ENCODE peak calls at places on chromosomes 7 and 10, in nine cellular contexts. Q, K, F, U, N, S, X, M and Y are unnamed samples.

GRCh38 chr10:131391991-131392390 is 80.5 kb upstream of the TCERG1L start:
- DNase-seq in Q (no peak), K (no peak), F (no peak), U (no peak), N (no peak), S (no peak), X (no peak), M (no peak), Y (no peak)

GRCh38 chr7:99267530-99268360 is 4.9 kb upstream of the MYH16 start:
- DNase-seq in Q (peak; percentile 69), K (no peak), F (no peak), U (peak; percentile 47), N (no peak), S (peak; percentile 81), X (peak; percentile 46), M (peak; percentile 27), Y (peak; percentile 94)

GRCh38 chr10:93165367-93165766 is 91.7 kb downstream of the CYP26A1 start:
- DNase-seq in Q (no peak), K (no peak), F (no peak), U (no peak), N (no peak), S (no peak), X (peak; percentile 46), M (no peak), Y (no peak)

GRCh38 chr10:123996302-123996701 is 97.1 kb downstream of the CHST15 start:
- DNase-seq in Q (no peak), K (no peak), F (no peak), U (no peak), N (no peak), S (no peak), X (no peak), M (peak; percentile 9), Y (no peak)

GRCh38 chr7:23373151-23374004 is 74.2 kb downstream of the MALSU1 start:
- DNase-seq in Q (no peak), K (peak; percentile 52), F (no peak), U (no peak), N (peak; percentile 59), S (no peak), X (no peak), M (no peak), Y (peak; percentile 73)

GRCh38 chr7:486216-486743 is 33.4 kb downstream of the PDGFA start:
- DNase-seq in Q (no peak), K (no peak), F (peak; percentile 8), U (no peak), N (no peak), S (no peak), X (no peak), M (no peak), Y (no peak)

GRCh38 chr7:121557034-121557892 is 161.2 kb upstream of the FAM3C start:
- DNase-seq in Q (no peak), K (no peak), F (no peak), U (no peak), N (no peak), S (no peak), X (no peak), M (no peak), Y (no peak)

GRCh38 chr10:34792881-34793280 is 22.2 kb downstream of the PARD3 start:
- DNase-seq in Q (no peak), K (no peak), F (no peak), U (no peak), N (no peak), S (no peak), X (no peak), M (no peak), Y (no peak)

GRCh38 chr7:41503438-41503837 is 199.5 kb downstream of the INHBA start:
- DNase-seq in Q (no peak), K (no peak), F (no peak), U (no peak), N (no peak), S (no peak), X (no peak), M (no peak), Y (peak; percentile 69)

GRCh38 chr7:121605297-121605640 is 209.2 kb upstream of the FAM3C start:
- DNase-seq in Q (no peak), K (peak; percentile 29), F (no peak), U (no peak), N (no peak), S (no peak), X (no peak), M (no peak), Y (peak; percentile 6)

GRCh38 chr10:91034494-91035157 is 113.7 kb upstream of the ANKRD1 start:
- DNase-seq in Q (peak; percentile 63), K (no peak), F (peak; percentile 81), U (no peak), N (no peak), S (no peak), X (peak; percentile 13), M (peak; percentile 62), Y (peak; percentile 19)

GRCh38 chr10:30591249-30591670 is 38.3 kb downstream of the LYZL2 start:
- DNase-seq in Q (peak; percentile 46), K (peak; percentile 72), F (no peak), U (peak; percentile 11), N (peak; percentile 37), S (peak; percentile 67), X (peak; percentile 41), M (peak; percentile 45), Y (peak; percentile 53)

GRCh38 chr7:91953618-91954017 is 13.0 kb downstream of the AKAP9 start:
- DNase-seq in Q (no peak), K (peak; percentile 95), F (no peak), U (no peak), N (no peak), S (peak; percentile 22), X (no peak), M (no peak), Y (peak; percentile 36)

GRCh38 chr10:110566472-110567200 is 859 bp upstream of the SMC3 start:
- DNase-seq in Q (no peak), K (no peak), F (no peak), U (no peak), N (no peak), S (no peak), X (peak; percentile 1), M (no peak), Y (no peak)

GRCh38 chr7:136857573-136857972 is 10.9 kb upstream of the CHRM2 start:
- DNase-seq in Q (no peak), K (peak; percentile 34), F (no peak), U (no peak), N (no peak), S (no peak), X (no peak), M (no peak), Y (peak; percentile 57)

GRCh38 chr10:100403734-100404133 is 56.7 kb downstream of the SCD start:
- DNase-seq in Q (no peak), K (no peak), F (no peak), U (no peak), N (no peak), S (no peak), X (no peak), M (no peak), Y (no peak)

GRCh38 chr10:77796311-77796915 is 130.1 kb downstream of the DLG5 start:
- DNase-seq in Q (no peak), K (no peak), F (no peak), U (no peak), N (no peak), S (no peak), X (no peak), M (no peak), Y (no peak)

GRCh38 chr10:132992433-132993215 is 50.3 kb upstream of the CFAP46 start:
- DNase-seq in Q (no peak), K (no peak), F (peak; percentile 10), U (no peak), N (no peak), S (no peak), X (no peak), M (no peak), Y (no peak)

GRCh38 chr10:93995598-93996271 is 2.0 kb downstream of the PLCE1 start:
- DNase-seq in Q (no peak), K (no peak), F (no peak), U (no peak), N (no peak), S (no peak), X (no peak), M (no peak), Y (peak; percentile 68)

GRCh38 chr10:74314166-74314565 is 163.1 kb downstream of the ADK start:
- DNase-seq in Q (no peak), K (no peak), F (no peak), U (no peak), N (no peak), S (no peak), X (no peak), M (no peak), Y (no peak)

GRCh38 chr10:127527891-127528290 is 21.2 kb upstream of the NPS start:
- DNase-seq in Q (peak; percentile 20), K (no peak), F (peak; percentile 70), U (no peak), N (no peak), S (no peak), X (no peak), M (no peak), Y (no peak)

GRCh38 chr10:131161087-131161486 is 150.4 kb downstream of the TCERG1L start:
- DNase-seq in Q (no peak), K (no peak), F (no peak), U (no peak), N (no peak), S (no peak), X (no peak), M (no peak), Y (no peak)

GRCh38 chr10:99779335-99779734 is 3.1 kb upstream of the ABCC2 start:
- DNase-seq in Q (peak; percentile 4), K (peak; percentile 83), F (no peak), U (no peak), N (no peak), S (peak; percentile 82), X (peak; percentile 57), M (no peak), Y (peak; percentile 83)

GRCh38 chr7:106793015-106793651 is 71.9 kb upstream of the PIK3CG start:
- DNase-seq in Q (no peak), K (peak; percentile 42), F (no peak), U (no peak), N (peak; percentile 44), S (peak; percentile 38), X (peak; percentile 25), M (no peak), Y (peak; percentile 33)

GRCh38 chr10:119443970-119444660 is 98.4 kb downstream of the RGS10 start:
- DNase-seq in Q (no peak), K (no peak), F (peak; percentile 28), U (no peak), N (no peak), S (no peak), X (no peak), M (no peak), Y (no peak)

GRCh38 chr7:100080895-100081534 is 508 bp downstream of the ZNF3 start:
- DNase-seq in Q (no peak), K (peak; percentile 62), F (no peak), U (no peak), N (no peak), S (no peak), X (no peak), M (no peak), Y (peak; percentile 56)

GRCh38 chr10:132115736-132116135 is 50.0 kb downstream of the JAKMIP3 start:
- DNase-seq in Q (no peak), K (no peak), F (peak; percentile 60), U (no peak), N (no peak), S (no peak), X (no peak), M (no peak), Y (peak; percentile 3)

GRCh38 chr10:127013696-127014095 is 108.5 kb downstream of the DOCK1 start:
- DNase-seq in Q (no peak), K (no peak), F (no peak), U (no peak), N (no peak), S (no peak), X (no peak), M (no peak), Y (no peak)

GRCh38 chr10:132429281-132430230 is 32.6 kb downstream of the PWWP2B start:
- DNase-seq in Q (peak; percentile 58), K (no peak), F (no peak), U (no peak), N (no peak), S (no peak), X (no peak), M (no peak), Y (no peak)

GRCh38 chr7:137909042-137909441 is 62.3 kb upstream of the DGKI start:
- DNase-seq in Q (no peak), K (no peak), F (peak; percentile 60), U (no peak), N (no peak), S (no peak), X (no peak), M (no peak), Y (peak; percentile 31)

GRCh38 chr10:93440591-93441012 is 41.5 kb downstream of the MYOF start:
- DNase-seq in Q (no peak), K (no peak), F (no peak), U (no peak), N (no peak), S (peak; percentile 55), X (no peak), M (no peak), Y (peak; percentile 25)